ENCODE peak calls at places on chromosome 2, in six cellular contexts. K is kidney epithelial cell, C is AG04449, O is coronary artery, V is A549, I is fibroblast of pulmonary artery. E is an unnamed sample.

GRCh38 chr2:157825885-157826284 is 50.2 kb downstream of the ACVR1 start:
- DNase-seq in K (no peak), V (no peak), C (peak; percentile 49), I (peak; percentile 47), O (no peak), E (peak; percentile 81)

GRCh38 chr2:173555833-173556232 is 201.2 kb downstream of the CDCA7 start:
- DNase-seq in I (peak; percentile 40), C (no peak), V (no peak), O (no peak), K (no peak), E (no peak)

GRCh38 chr2:240205348-240205747 is 64.9 kb upstream of the OTOS start:
- DNase-seq in O (no peak), K (peak; percentile 85), I (peak; percentile 27), C (no peak), V (peak; percentile 45), E (peak; percentile 82)

GRCh38 chr2:229447227-229447626 is 176.1 kb upstream of the PID1 start:
- DNase-seq in I (no peak), C (no peak), V (no peak), O (no peak), K (no peak), E (no peak)

GRCh38 chr2:104425850-104426581 is 427.9 kb upstream of the POU3F3 start:
- DNase-seq in V (peak; percentile 5), I (no peak), C (no peak), O (no peak), K (no peak), E (no peak)

GRCh38 chr2:104033399-104033798 is 820.5 kb upstream of the POU3F3 start:
- DNase-seq in V (peak; percentile 44), O (no peak), C (no peak), K (no peak), I (no peak), E (no peak)

GRCh38 chr2:179226203-179226960 is 38.2 kb downstream of the SESTD1 start:
- DNase-seq in C (no peak), O (no peak), V (no peak), K (no peak), I (no peak), E (no peak)

GRCh38 chr2:124018894-124019293 is 6.2 kb upstream of the CNTNAP5 start:
- DNase-seq in V (no peak), I (peak; percentile 39), C (no peak), K (no peak), O (no peak), E (no peak)

GRCh38 chr2:136291871-136292270 is 173.9 kb upstream of the CXCR4 start:
- DNase-seq in V (no peak), O (no peak), C (no peak), I (no peak), K (no peak), E (no peak)

GRCh38 chr2:111135910-111136297 is 15.2 kb downstream of the BCL2L11 start:
- DNase-seq in V (no peak), O (no peak), C (no peak), I (peak; percentile 73), K (no peak), E (peak; percentile 89)

GRCh38 chr2:1157107-1157506 is 206.5 kb downstream of the SNTG2 start:
- DNase-seq in K (no peak), V (no peak), C (no peak), O (no peak), I (no peak), E (no peak)

GRCh38 chr2:171069286-171069956 is 91.3 kb downstream of the TLK1 start:
- DNase-seq in K (no peak), I (no peak), V (no peak), C (no peak), O (no peak), E (peak; percentile 2)

GRCh38 chr2:43333656-43334144 is 107.3 kb upstream of the ZFP36L2 start:
- DNase-seq in K (no peak), C (no peak), O (no peak), I (peak; percentile 72), V (no peak), E (peak; percentile 82)

GRCh38 chr2:129797489-129798300 is 181.8 kb upstream of the RAB6C start:
- DNase-seq in I (no peak), V (no peak), K (no peak), C (no peak), O (peak; percentile 52), E (no peak)

GRCh38 chr2:72778410-72778809 is 47.4 kb downstream of the EXOC6B start:
- DNase-seq in C (no peak), K (peak; percentile 64), V (peak; percentile 82), I (peak; percentile 81), O (no peak), E (peak; percentile 74)

GRCh38 chr2:223123859-223124610 is 72.0 kb downstream of the KCNE4 start:
- DNase-seq in V (no peak), I (peak; percentile 61), O (no peak), K (no peak), C (no peak), E (peak; percentile 74)

GRCh38 chr2:223109341-223109740 is 57.4 kb downstream of the KCNE4 start:
- DNase-seq in K (no peak), C (peak; percentile 42), I (peak; percentile 39), O (no peak), V (no peak), E (peak; percentile 25)

GRCh38 chr2:201837824-201838340 is 31.5 kb downstream of the CDK15 start:
- DNase-seq in V (no peak), K (no peak), C (no peak), I (no peak), O (no peak), E (no peak)

GRCh38 chr2:170843656-170844055 is 27.0 kb downstream of the GAD1 start:
- DNase-seq in O (no peak), C (peak; percentile 7), K (peak; percentile 44), V (no peak), I (peak; percentile 31), E (peak; percentile 57)

DNA sequence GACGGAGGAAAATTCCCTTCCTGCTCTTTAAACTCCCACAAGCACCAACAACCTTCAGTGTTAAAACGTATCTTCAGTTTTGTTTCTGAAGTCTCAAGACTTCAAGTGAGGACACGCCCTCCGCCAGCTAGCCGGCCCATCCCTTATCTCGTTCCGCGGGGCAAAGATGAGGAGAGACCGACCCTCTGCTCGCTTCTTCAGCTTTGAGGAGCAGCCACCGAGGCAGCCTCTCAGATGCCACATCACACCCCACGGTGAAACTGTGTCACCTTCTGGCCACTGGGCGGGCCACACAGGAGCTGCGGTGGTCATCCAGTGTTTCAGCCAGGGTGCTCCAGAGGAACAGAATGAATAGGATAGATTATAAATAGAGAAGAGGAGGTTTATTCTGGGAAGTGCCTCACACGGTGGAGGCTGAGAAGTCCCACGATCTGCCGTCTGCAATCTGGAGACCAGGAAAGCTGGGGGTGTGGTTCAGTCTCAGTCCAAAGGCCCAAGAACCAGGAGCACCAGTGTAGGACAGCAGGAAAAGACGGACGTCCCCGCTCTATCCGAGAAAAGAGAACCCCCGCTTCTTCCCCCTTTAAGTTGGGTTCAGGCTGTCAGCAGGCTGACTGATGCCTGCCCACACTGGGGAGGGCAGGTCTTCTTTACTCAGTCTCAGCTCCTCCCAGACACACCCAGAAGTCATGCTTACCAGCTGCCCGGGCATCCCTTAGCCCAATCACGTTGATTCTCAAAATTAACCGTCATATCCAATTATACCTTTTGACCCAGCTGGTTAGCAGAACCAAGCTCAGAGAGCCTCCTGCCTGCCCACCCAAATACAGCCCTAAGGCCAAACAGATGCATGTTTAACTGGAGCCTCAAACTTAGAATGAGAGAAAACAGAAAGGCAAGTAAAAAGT is 399.7 kb upstream of the ID2 start:
- DNase-seq in V (no peak), K (no peak), O (no peak), C (no peak), I (no peak), E (no peak)
- H3K4me3 ChIP-seq in V (no peak overlapping the region), K (no peak overlapping the region), O (no peak overlapping the region), C (no peak overlapping the region), I (no peak overlapping the region), E (no peak overlapping the region)

GRCh38 chr2:230765611-230766300 is 53.1 kb downstream of the CAB39 start:
- DNase-seq in O (no peak), C (no peak), V (no peak), K (no peak), I (peak; percentile 95), E (no peak)
- H3K4me3 ChIP-seq in O (no peak overlapping the region), C (no peak overlapping the region), V (no peak overlapping the region), K (no peak overlapping the region), I (no peak overlapping the region), E (no peak overlapping the region)

DNA sequence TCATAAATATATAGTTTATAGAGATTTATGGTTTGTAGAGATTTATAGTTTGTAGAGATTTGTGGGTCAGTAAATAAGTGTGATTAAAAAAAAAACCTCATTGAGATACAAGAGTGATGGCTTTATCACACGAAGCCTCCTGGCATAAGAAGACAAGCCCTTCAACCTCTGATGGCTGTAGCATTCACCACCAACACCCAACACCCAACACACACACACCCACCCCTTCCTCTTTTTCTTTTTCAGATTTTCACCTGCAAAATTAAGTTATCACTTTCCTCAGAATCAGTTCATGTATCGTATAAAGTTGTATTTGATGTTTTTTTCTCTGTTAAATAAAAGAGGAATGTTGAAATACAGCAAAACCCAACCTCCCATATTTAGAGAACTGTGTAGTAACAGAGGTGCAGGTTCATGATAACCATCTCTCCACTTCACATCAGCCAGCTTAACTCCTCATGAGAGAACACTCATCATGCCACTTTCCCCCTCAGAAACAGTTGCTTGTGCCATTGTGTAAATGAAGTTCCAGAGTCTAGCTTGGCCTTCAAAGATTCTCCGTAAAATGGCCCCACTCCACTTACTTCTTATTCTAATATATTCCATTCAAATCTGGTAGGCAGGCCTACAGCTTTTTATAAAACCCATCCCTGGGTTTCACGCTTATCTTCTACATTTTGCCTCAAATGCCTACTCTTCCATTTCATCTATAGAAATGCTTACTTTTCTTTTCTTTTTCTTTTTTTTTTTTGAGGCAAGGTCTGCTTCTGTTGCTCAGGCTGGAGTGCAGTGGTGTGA is 105.9 kb downstream of the SPTBN1 start:
- DNase-seq in V (no peak), I (no peak), K (no peak), C (no peak), O (no peak), E (no peak)
- H3K4me3 ChIP-seq in V (peak overlapping the region; percentile 67), I (no peak overlapping the region), K (peak overlapping the region; percentile 8), C (no peak overlapping the region), O (no peak overlapping the region), E (no peak overlapping the region)

GRCh38 chr2:11829947-11830707 is 83.7 kb downstream of the LPIN1 start:
- DNase-seq in O (peak; percentile 83), K (peak; percentile 93), I (peak; percentile 99), V (peak; percentile 79), C (peak; percentile 93), E (peak; percentile 97)

GRCh38 chr2:11827547-11827946 is 81.1 kb downstream of the LPIN1 start:
- DNase-seq in K (no peak), V (no peak), I (no peak), C (no peak), O (no peak), E (peak; percentile 11)

GRCh38 chr2:11830708-11831301 is 84.4 kb downstream of the LPIN1 start:
- DNase-seq in C (no peak), K (no peak), O (no peak), I (no peak), V (no peak), E (no peak)

GRCh38 chr2:11828933-11829323 is 82.5 kb downstream of the LPIN1 start:
- DNase-seq in C (no peak), K (no peak), I (no peak), V (no peak), O (no peak), E (no peak)

DNA sequence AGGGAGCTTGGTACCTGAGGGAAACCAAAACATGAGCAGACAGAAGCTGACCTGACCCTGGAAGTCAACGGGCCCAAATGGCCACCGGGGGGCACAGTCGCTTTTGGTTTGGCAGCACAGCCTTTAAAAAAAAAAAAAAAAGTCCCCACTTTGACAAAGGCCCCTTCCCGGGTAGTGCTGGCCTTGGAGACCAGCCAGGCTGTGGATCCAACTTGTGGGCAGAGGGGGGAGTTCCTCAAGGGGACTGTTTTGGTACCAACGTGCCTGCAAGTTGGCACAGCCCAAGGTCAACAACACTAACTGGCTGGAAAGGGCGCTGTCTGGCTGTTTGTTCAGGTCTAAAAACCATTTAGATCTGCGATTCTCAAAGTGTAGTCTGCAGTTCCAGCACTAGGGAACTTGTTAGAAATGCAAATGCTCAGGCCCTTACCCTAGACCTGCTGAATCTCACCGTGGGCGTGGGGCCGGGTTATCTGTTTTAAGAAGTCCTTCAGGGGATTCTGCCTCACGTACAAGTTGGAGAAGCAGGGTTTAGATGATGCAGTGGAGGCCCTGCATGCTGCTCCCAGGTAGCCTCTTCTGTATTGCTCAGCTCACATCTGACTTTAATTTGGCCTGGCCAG is 83.0 kb downstream of the LPIN1 start:
- DNase-seq in C (no peak), V (peak; percentile 62), I (peak; percentile 69), O (no peak), K (no peak), E (peak; percentile 55)
- H3K4me3 ChIP-seq in C (no peak overlapping the region), V (no peak overlapping the region), I (peak overlapping the region; percentile 45), O (peak overlapping the region; percentile 63), K (no peak overlapping the region), E (peak overlapping the region; percentile 12)

E was measured in fibroblast of mammary gland.